ENCODE peak calls at places on chromosome 15, in six cellular contexts. I, G, M, N, B and Q are unnamed samples.

GRCh38 chr15:28456476-28457395 is 76.0 kb downstream of the GOLGA8G start:
- DNase-seq in I (no peak), G (no peak), M (peak), N (peak), B (no peak), Q (no peak)

GRCh38 chr15:31098491-31098917 is 3.0 kb downstream of the TRPM1 start:
- DNase-seq in I (no peak), G (no peak), M (no peak), N (no peak), B (no peak), Q (no peak)

GRCh38 chr15:40307421-40308165 is at the start of gene PLCB2:
- DNase-seq in I (no peak), G (peak), M (peak), N (no peak), B (no peak), Q (peak)

GRCh38 chr15:79082363-79083070 is 8.1 kb downstream of the RASGRF1 start:
- DNase-seq in I (no peak), G (no peak), M (no peak), N (no peak), B (no peak), Q (no peak)

GRCh38 chr15:68518046-68518445 is 60.7 kb upstream of the CORO2B start:
- DNase-seq in I (no peak), G (no peak), M (no peak), N (no peak), B (no peak), Q (no peak)

GRCh38 chr15:69358850-69359249 is 55.3 kb upstream of the KIF23 start:
- DNase-seq in I (no peak), G (no peak), M (no peak), N (no peak), B (no peak), Q (no peak)

GRCh38 chr15:71572452-71573053 is 237.8 kb upstream of the NR2E3 start:
- DNase-seq in I (no peak), G (no peak), M (peak), N (no peak), B (peak), Q (no peak)

GRCh38 chr15:80694624-80695098 is 449 bp upstream of the ABHD17C start:
- DNase-seq in I (no peak), G (no peak), M (peak), N (no peak), B (peak), Q (peak)

GRCh38 chr15:78308422-78309021 is 9.1 kb upstream of the SKIC8 start:
- DNase-seq in I (no peak), G (peak), M (peak), N (no peak), B (no peak), Q (peak)

GRCh38 chr15:66374179-66374578 is 12.5 kb upstream of the MAP2K1 start:
- DNase-seq in I (no peak), G (no peak), M (no peak), N (no peak), B (no peak), Q (no peak)

GRCh38 chr15:34927726-34928125 is 41.8 kb downstream of the AQR start:
- DNase-seq in I (no peak), G (no peak), M (no peak), N (no peak), B (no peak), Q (no peak)

GRCh38 chr15:100083572-100083971 is 258.2 kb downstream of the ADAMTS17 start:
- DNase-seq in I (no peak), G (no peak), M (no peak), N (peak), B (no peak), Q (no peak)

GRCh38 chr15:77042955-77043920 is 27.7 kb downstream of the TSPAN3 start:
- DNase-seq in I (no peak), G (no peak), M (no peak), N (no peak), B (no peak), Q (no peak)

GRCh38 chr15:27820722-27821121 is 278.4 kb downstream of the OCA2 start:
- DNase-seq in I (no peak), G (no peak), M (no peak), N (no peak), B (no peak), Q (no peak)

GRCh38 chr15:76973362-76973743 is 21.6 kb upstream of the PSTPIP1 start:
- DNase-seq in I (peak), G (peak), M (peak), N (no peak), B (no peak), Q (peak)

GRCh38 chr15:99139276-99139675 is 34.4 kb downstream of the SYNM start:
- DNase-seq in I (no peak), G (no peak), M (no peak), N (no peak), B (no peak), Q (no peak)

GRCh38 chr15:48331796-48332641 is 790 bp downstream of the DUT start:
- DNase-seq in I (no peak), G (peak), M (peak), N (peak), B (peak), Q (peak)

GRCh38 chr15:80835338-80835737 is 56.2 kb downstream of the CEMIP start:
- DNase-seq in I (no peak), G (no peak), M (no peak), N (no peak), B (no peak), Q (no peak)

GRCh38 chr15:41018534-41018933 is 65.3 kb downstream of the CHAC1 start:
- DNase-seq in I (no peak), G (no peak), M (no peak), N (no peak), B (peak), Q (no peak)

GRCh38 chr15:99123706-99124451 is 19.0 kb downstream of the SYNM start:
- DNase-seq in I (peak), G (no peak), M (peak), N (peak), B (peak), Q (peak)

GRCh38 chr15:34365836-34366235 is 1.2 kb downstream of the LPCAT4 start:
- DNase-seq in I (no peak), G (peak), M (no peak), N (no peak), B (no peak), Q (no peak)

GRCh38 chr15:31276596-31277298 is 49.9 kb upstream of the KLF13 start:
- DNase-seq in I (no peak), G (no peak), M (no peak), N (no peak), B (no peak), Q (no peak)

GRCh38 chr15:62365795-62366442 is 200.8 kb upstream of the C2CD4B start:
- DNase-seq in I (no peak), G (no peak), M (no peak), N (no peak), B (no peak), Q (peak)

GRCh38 chr15:35486296-35486695 is 59.7 kb downstream of the DPH6 start:
- DNase-seq in I (no peak), G (no peak), M (no peak), N (no peak), B (no peak), Q (no peak)

GRCh38 chr15:48798319-48798718 is 12.6 kb downstream of the CEP152 start:
- DNase-seq in I (peak), G (no peak), M (no peak), N (no peak), B (no peak), Q (peak)

GRCh38 chr15:40280260-40281056 is 2.4 kb downstream of the ANKRD63 start:
- DNase-seq in I (no peak), G (no peak), M (no peak), N (no peak), B (no peak), Q (no peak)

GRCh38 chr15:47719730-47720129 is 2.4 kb downstream of the SEMA6D start:
- DNase-seq in I (no peak), G (no peak), M (no peak), N (no peak), B (no peak), Q (no peak)

GRCh38 chr15:66882251-66883020 is 180.4 kb downstream of the SMAD6 start:
- DNase-seq in I (no peak), G (no peak), M (no peak), N (peak), B (peak), Q (no peak)

GRCh38 chr15:70604671-70605070 is 158.7 kb downstream of the UACA start:
- DNase-seq in I (no peak), G (no peak), M (no peak), N (no peak), B (no peak), Q (peak)

GRCh38 chr15:31439328-31439727 is 112.7 kb downstream of the KLF13 start:
- DNase-seq in I (no peak), G (peak), M (no peak), N (no peak), B (no peak), Q (no peak)

GRCh38 chr15:69346112-69346511 is 47.4 kb downstream of the PAQR5 start:
- DNase-seq in I (no peak), G (no peak), M (no peak), N (no peak), B (no peak), Q (no peak)

GRCh38 chr15:65868546-65869126 is 655 bp upstream of the RAB11A start:
- DNase-seq in I (no peak), G (no peak), M (no peak), N (no peak), B (no peak), Q (no peak)

GRCh38 chr15:49468440-49468839 is 45.4 kb downstream of the FGF7 start:
- DNase-seq in I (no peak), G (no peak), M (no peak), N (no peak), B (peak), Q (peak)

DNA sequence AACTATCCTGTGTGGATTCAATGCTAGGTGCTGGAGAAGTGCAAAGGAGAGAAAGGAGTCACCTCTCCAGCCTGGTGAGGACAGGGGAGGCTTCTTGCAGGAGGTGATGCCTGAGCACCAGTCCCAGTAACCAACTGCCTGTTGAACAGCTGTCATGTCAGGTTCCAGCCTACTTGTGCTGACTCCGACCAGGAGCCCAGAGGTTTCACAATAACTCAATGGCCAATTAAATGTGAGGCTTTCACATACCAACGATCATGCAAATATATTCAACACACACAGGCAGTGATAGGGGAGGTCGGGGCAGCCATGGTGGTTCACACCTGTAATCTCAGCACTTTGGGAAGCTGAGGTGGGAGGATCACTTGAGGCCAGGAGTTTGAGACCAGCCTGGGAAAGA is 7.7 kb downstream of the SORD start:
- DNase-seq in I (no peak), G (no peak), M (no peak), N (no peak), B (no peak), Q (no peak)
- H3K27ac ChIP-seq in I (no peak), G (no peak), M (no peak), N (no peak), B (no peak), Q (no peak)

GRCh38 chr15:64460206-64460736 is at the start of gene ZNF609:
- DNase-seq in I (peak), G (peak), M (peak), N (peak), B (peak), Q (peak)

GRCh38 chr15:64459382-64459781 is 996 bp upstream of the ZNF609 start:
- DNase-seq in I (no peak), G (no peak), M (no peak), N (no peak), B (no peak), Q (no peak)

GRCh38 chr15:64462492-64462891 is 2.1 kb downstream of the ZNF609 start:
- DNase-seq in I (no peak), G (no peak), M (no peak), N (no peak), B (no peak), Q (no peak)

GRCh38 chr15:64461577-64462162 is 1.3 kb downstream of the ZNF609 start:
- DNase-seq in I (peak), G (no peak), M (no peak), N (no peak), B (no peak), Q (no peak)

DNA sequence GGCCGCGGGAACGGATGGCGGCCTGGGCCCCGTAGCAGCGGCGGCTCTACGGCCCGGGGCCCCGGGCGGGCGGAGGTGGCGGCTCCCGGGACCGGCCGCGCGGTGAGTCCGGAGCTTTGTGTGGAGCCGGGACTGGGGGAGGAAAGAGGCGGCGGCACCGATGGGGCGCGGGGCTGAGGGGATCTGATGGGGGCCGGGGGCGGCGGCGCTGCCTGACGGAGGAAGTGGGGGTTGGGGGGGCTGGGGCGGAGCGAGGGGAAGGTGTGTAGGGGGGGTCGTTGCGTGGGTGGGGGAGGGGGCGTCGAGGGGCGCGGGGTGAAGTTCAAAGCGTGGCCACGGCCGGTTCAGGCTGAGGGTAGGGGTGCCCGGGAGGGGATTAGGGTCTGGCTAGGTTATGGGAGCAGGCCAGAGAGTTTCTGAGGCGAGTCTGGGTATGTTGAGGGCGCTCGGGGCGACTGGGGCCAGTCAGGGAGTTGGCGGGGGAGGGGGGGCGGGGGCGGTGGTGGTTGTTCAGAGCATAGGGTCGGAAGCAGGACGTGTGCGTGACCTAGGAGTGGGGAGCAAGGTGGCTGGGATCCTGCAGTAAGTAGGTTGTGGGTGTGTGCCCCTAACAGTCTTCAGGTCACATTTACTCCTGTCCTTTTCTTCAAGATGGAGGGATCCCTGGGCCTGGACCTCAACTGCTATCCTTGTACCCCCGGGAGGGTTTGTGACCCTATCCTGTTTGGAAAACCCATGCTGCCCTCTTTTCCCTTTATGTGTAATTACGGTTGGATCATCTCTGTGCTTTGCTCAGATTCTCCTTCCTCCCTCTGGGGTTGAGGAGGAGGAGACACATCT is 579 bp downstream of the ZNF609 start:
- DNase-seq in I (no peak), G (peak), M (no peak), N (peak), B (peak), Q (peak)
- H3K27ac ChIP-seq in I (peak), G (peak), M (peak), N (peak), B (peak), Q (peak)

GRCh38 chr15:74406517-74406916 is 27.2 kb downstream of the SEMA7A start:
- DNase-seq in I (no peak), G (no peak), M (no peak), N (no peak), B (no peak), Q (no peak)
- H3K27ac ChIP-seq in I (no peak), G (no peak), M (no peak), N (no peak), B (peak), Q (no peak)

GRCh38 chr15:101120961-101121360 is 130.9 kb downstream of the CHSY1 start:
- DNase-seq in I (no peak), G (no peak), M (no peak), N (no peak), B (no peak), Q (peak)
- H3K27ac ChIP-seq in I (no peak), G (no peak), M (peak), N (peak), B (peak), Q (peak)

GRCh38 chr15:38714309-38715072 is 149.9 kb upstream of the RASGRP1 start:
- DNase-seq in I (no peak), G (no peak), M (no peak), N (no peak), B (no peak), Q (peak)
- H3K27ac ChIP-seq in I (no peak), G (no peak), M (no peak), N (no peak), B (no peak), Q (peak)

DNA sequence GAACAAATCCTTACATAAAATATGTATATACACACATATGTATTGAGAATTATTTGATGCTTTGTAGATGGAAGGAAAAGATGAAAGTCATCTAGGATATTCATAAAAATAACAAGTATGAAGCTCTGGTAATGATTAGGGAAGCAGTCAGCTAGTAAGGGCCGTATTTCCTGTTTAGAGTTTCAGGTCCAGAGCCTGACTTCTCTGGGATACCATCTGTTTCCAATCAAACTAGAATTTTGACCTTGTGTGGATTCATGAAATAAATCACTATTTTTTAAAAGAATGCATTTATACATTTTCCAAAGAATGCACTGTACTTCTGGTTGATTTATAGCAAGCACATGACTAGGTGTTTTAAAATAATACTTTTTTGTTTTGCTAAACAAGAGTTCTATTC is 156.1 kb upstream of the CGNL1 start:
- DNase-seq in I (no peak), G (no peak), M (no peak), N (no peak), B (no peak), Q (peak)
- H3K27ac ChIP-seq in I (no peak), G (no peak), M (no peak), N (no peak), B (no peak), Q (peak)